ENCODE peak calls at places on chromosomes 11 and 22, in seven cellular contexts. One of them, this sample, is unnamed.

GRCh38 chr22:37636186-37636948 is 3.1 kb upstream of the SH3BP1 start:
- DNase-seq in GM12878: no peak
- DNase-seq in HepG2: no peak
- DNase-seq in H1: no peak
- DNase-seq in SK-N-SH: no peak
- DNase-seq in K562: peak
- DNase-seq in HCT116: no peak
- DNase-seq in this sample: no peak

GRCh38 chr22:46067159-46068111 is 82.9 kb upstream of the PPARA start:
- DNase-seq in K562: no peak
- DNase-seq in GM12878: no peak
- DNase-seq in HCT116: no peak
- DNase-seq in SK-N-SH: no peak
- DNase-seq in HepG2: no peak
- DNase-seq in H1: no peak
- DNase-seq in this sample: no peak

GRCh38 chr11:132119573-132119972 is 749.2 kb downstream of the NTM start:
- DNase-seq in HepG2: no peak
- DNase-seq in SK-N-SH: no peak
- DNase-seq in K562: no peak
- DNase-seq in H1: no peak
- DNase-seq in GM12878: no peak
- DNase-seq in HCT116: no peak
- DNase-seq in this sample: no peak

GRCh38 chr11:14232652-14233051 is 126.3 kb downstream of the RRAS2 start:
- DNase-seq in HepG2: no peak
- DNase-seq in K562: peak
- DNase-seq in SK-N-SH: peak
- DNase-seq in GM12878: no peak
- DNase-seq in H1: peak
- DNase-seq in HCT116: no peak
- DNase-seq in this sample: no peak

GRCh38 chr11:109971184-109971523 is 122.0 kb upstream of the ZC3H12C start:
- DNase-seq in GM12878: no peak
- DNase-seq in K562: no peak
- DNase-seq in H1: no peak
- DNase-seq in SK-N-SH: no peak
- DNase-seq in HCT116: no peak
- DNase-seq in HepG2: no peak
- DNase-seq in this sample: no peak

GRCh38 chr11:119322360-119322739 is 5.4 kb upstream of the MCAM start:
- DNase-seq in H1: no peak
- DNase-seq in GM12878: no peak
- DNase-seq in HepG2: no peak
- DNase-seq in SK-N-SH: no peak
- DNase-seq in K562: peak
- DNase-seq in HCT116: no peak
- DNase-seq in this sample: no peak

GRCh38 chr11:104781719-104782376 is 116.4 kb downstream of the CASP12 start:
- DNase-seq in HepG2: no peak
- DNase-seq in GM12878: no peak
- DNase-seq in K562: no peak
- DNase-seq in SK-N-SH: no peak
- DNase-seq in H1: peak
- DNase-seq in HCT116: no peak
- DNase-seq in this sample: no peak

GRCh38 chr11:13663631-13664071 is 4.8 kb upstream of the FAR1 start:
- DNase-seq in GM12878: no peak
- DNase-seq in HCT116: no peak
- DNase-seq in H1: no peak
- DNase-seq in K562: no peak
- DNase-seq in HepG2: no peak
- DNase-seq in SK-N-SH: no peak
- DNase-seq in this sample: no peak

GRCh38 chr11:13210424-13210823 is 67.2 kb upstream of the BMAL1 start:
- DNase-seq in H1: peak
- DNase-seq in HepG2: peak
- DNase-seq in HCT116: peak
- DNase-seq in SK-N-SH: peak
- DNase-seq in GM12878: no peak
- DNase-seq in K562: peak
- DNase-seq in this sample: peak

GRCh38 chr11:3202759-3203158 is 15.9 kb downstream of the MRGPRG start:
- DNase-seq in K562: no peak
- DNase-seq in H1: no peak
- DNase-seq in HepG2: no peak
- DNase-seq in SK-N-SH: peak
- DNase-seq in GM12878: no peak
- DNase-seq in HCT116: no peak
- DNase-seq in this sample: no peak

GRCh38 chr11:16630651-16631050 is 107.8 kb upstream of the C11orf58 start:
- DNase-seq in GM12878: no peak
- DNase-seq in HCT116: no peak
- DNase-seq in H1: no peak
- DNase-seq in HepG2: no peak
- DNase-seq in SK-N-SH: no peak
- DNase-seq in K562: no peak
- DNase-seq in this sample: no peak

GRCh38 chr11:16632295-16633200 is 105.9 kb upstream of the C11orf58 start:
- DNase-seq in HCT116: peak
- DNase-seq in H1: peak
- DNase-seq in K562: peak
- DNase-seq in HepG2: peak
- DNase-seq in SK-N-SH: no peak
- DNase-seq in GM12878: no peak
- DNase-seq in this sample: no peak
- TF ChIP-seq YY1 in HCT116: no peak
- TF ChIP-seq YY1 in H1: no peak
- TF ChIP-seq YY1 in K562: no peak
- TF ChIP-seq YY1 in HepG2: no peak
- TF ChIP-seq YY1 in SK-N-SH: no peak
- TF ChIP-seq YY1 in GM12878: no peak
- TF ChIP-seq YY1 in this sample: no peak

GRCh38 chr11:103673773-103674172 is 362.7 kb upstream of the DDI1 start:
- DNase-seq in GM12878: no peak
- DNase-seq in HepG2: no peak
- DNase-seq in H1: no peak
- DNase-seq in SK-N-SH: no peak
- DNase-seq in HCT116: no peak
- DNase-seq in K562: no peak
- DNase-seq in this sample: no peak
- TF ChIP-seq YY1 in GM12878: no peak
- TF ChIP-seq YY1 in HepG2: no peak
- TF ChIP-seq YY1 in H1: no peak
- TF ChIP-seq YY1 in SK-N-SH: no peak
- TF ChIP-seq YY1 in HCT116: no peak
- TF ChIP-seq YY1 in K562: no peak
- TF ChIP-seq YY1 in this sample: no peak

DNA sequence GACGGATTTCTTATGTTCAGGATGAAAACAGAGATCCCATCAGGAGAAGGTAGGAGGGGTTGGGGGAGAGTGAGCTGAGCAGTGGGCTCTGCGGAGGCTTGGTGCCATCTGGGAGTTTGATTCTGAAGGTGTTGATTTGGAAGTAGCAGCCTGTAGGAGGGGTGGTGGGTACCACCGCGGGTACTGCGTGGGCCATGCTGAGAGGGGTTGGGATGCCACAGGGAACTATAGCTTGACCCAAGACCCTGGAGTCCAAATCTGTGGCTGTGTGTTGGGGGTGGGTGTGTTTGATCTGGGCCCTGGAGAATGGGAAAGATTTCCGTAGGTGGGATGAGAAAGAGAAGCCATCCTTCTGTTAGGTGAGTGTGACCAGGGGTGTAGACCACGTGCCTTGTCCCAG is 5.0 kb downstream of the INCENP start:
- DNase-seq in HCT116: no peak
- DNase-seq in HepG2: no peak
- DNase-seq in K562: no peak
- DNase-seq in H1: no peak
- DNase-seq in GM12878: no peak
- DNase-seq in SK-N-SH: peak
- DNase-seq in this sample: no peak
- TF ChIP-seq YY1 in HCT116: no peak
- TF ChIP-seq YY1 in HepG2: no peak
- TF ChIP-seq YY1 in K562: no peak
- TF ChIP-seq YY1 in H1: no peak
- TF ChIP-seq YY1 in GM12878: no peak
- TF ChIP-seq YY1 in SK-N-SH: no peak
- TF ChIP-seq YY1 in this sample: no peak

DNA sequence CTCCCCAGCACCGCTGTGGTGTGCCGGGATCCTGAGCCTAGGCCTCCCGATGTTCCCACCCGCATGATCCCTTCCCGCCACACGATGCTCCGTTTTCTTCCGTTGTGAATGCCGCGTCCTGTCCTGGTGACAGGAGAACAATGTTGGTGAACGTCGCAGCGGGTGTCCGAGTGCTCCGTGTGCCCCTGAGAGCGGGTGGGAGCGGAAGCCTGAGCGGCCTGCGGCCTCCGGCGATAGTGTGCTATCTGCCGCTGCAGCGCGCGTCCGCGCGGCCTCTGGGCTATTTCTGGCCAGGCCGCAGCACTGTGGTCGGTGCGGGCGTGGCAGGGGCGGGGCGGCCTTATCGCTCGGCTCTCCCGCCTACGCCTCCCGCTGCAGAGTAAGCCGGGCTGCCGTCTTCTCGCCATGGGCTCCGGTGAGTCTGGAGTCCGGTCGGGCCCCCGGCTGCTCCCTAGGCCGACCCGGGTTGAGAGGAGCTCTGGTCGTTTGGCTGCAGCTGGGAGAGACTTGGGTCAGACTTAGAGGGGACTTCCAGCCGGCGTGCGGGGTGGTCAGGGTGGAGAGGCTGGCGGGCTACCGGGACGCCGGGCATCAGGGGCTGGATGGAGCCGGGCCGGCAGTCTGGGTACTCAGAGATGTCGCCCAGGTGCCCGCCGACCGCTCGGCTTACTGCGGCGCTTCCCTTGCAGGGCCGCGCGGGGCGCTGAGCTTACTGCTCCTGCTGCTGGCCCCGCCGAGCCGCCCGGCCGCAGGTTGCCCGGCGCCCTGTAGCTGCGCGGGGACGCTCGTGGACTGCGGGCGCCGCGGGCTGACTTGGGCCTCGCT is at the start of gene GP1BB:
- DNase-seq in HCT116: no peak
- DNase-seq in HepG2: no peak
- DNase-seq in K562: peak
- DNase-seq in H1: peak
- DNase-seq in GM12878: no peak
- DNase-seq in SK-N-SH: no peak
- DNase-seq in this sample: no peak
- TF ChIP-seq YY1 in HCT116: no peak
- TF ChIP-seq YY1 in HepG2: no peak
- TF ChIP-seq YY1 in K562: no peak
- TF ChIP-seq YY1 in H1: no peak
- TF ChIP-seq YY1 in GM12878: no peak
- TF ChIP-seq YY1 in SK-N-SH: no peak
- TF ChIP-seq YY1 in this sample: no peak

GRCh38 chr11:66465371-66466224 is 1.1 kb upstream of the PELI3 start:
- DNase-seq in K562: no peak
- DNase-seq in HCT116: no peak
- DNase-seq in HepG2: no peak
- DNase-seq in GM12878: no peak
- DNase-seq in SK-N-SH: no peak
- DNase-seq in H1: peak
- DNase-seq in this sample: no peak

GRCh38 chr11:66467756-66468155 is 1.1 kb downstream of the PELI3 start:
- DNase-seq in GM12878: no peak
- DNase-seq in HepG2: no peak
- DNase-seq in HCT116: no peak
- DNase-seq in SK-N-SH: peak
- DNase-seq in K562: no peak
- DNase-seq in H1: peak
- DNase-seq in this sample: no peak

GRCh38 chr11:66468691-66469090 is 2.0 kb downstream of the PELI3 start:
- DNase-seq in HCT116: no peak
- DNase-seq in GM12878: no peak
- DNase-seq in HepG2: no peak
- DNase-seq in H1: no peak
- DNase-seq in SK-N-SH: no peak
- DNase-seq in K562: no peak
- DNase-seq in this sample: no peak

GRCh38 chr11:66466225-66467033 is at the start of gene PELI3:
- DNase-seq in HCT116: peak
- DNase-seq in HepG2: peak
- DNase-seq in H1: peak
- DNase-seq in GM12878: peak
- DNase-seq in SK-N-SH: peak
- DNase-seq in K562: peak
- DNase-seq in this sample: peak

GRCh38 chr11:66467034-66467659 is 442 bp downstream of the PELI3 start:
- DNase-seq in HepG2: no peak
- DNase-seq in HCT116: no peak
- DNase-seq in H1: no peak
- DNase-seq in SK-N-SH: no peak
- DNase-seq in GM12878: no peak
- DNase-seq in K562: peak
- DNase-seq in this sample: no peak
- TF ChIP-seq YY1 in HepG2: no peak
- TF ChIP-seq YY1 in HCT116: no peak
- TF ChIP-seq YY1 in H1: no peak
- TF ChIP-seq YY1 in SK-N-SH: no peak
- TF ChIP-seq YY1 in GM12878: no peak
- TF ChIP-seq YY1 in K562: no peak
- TF ChIP-seq YY1 in this sample: no peak

GRCh38 chr11:116651098-116651756 is 121.6 kb downstream of the BUD13 start:
- DNase-seq in HepG2: no peak
- DNase-seq in HCT116: no peak
- DNase-seq in SK-N-SH: no peak
- DNase-seq in H1: no peak
- DNase-seq in K562: peak
- DNase-seq in GM12878: no peak
- DNase-seq in this sample: no peak

GRCh38 chr11:116649268-116649667 is 123.5 kb downstream of the BUD13 start:
- DNase-seq in GM12878: no peak
- DNase-seq in H1: no peak
- DNase-seq in SK-N-SH: no peak
- DNase-seq in HCT116: no peak
- DNase-seq in K562: no peak
- DNase-seq in HepG2: no peak
- DNase-seq in this sample: no peak

GRCh38 chr11:116650052-116650451 is 122.7 kb downstream of the BUD13 start:
- DNase-seq in GM12878: no peak
- DNase-seq in K562: no peak
- DNase-seq in HCT116: no peak
- DNase-seq in SK-N-SH: no peak
- DNase-seq in H1: no peak
- DNase-seq in HepG2: no peak
- DNase-seq in this sample: no peak

GRCh38 chr11:116653206-116653605 is 119.6 kb downstream of the BUD13 start:
- DNase-seq in HepG2: no peak
- DNase-seq in HCT116: no peak
- DNase-seq in H1: no peak
- DNase-seq in SK-N-SH: no peak
- DNase-seq in GM12878: no peak
- DNase-seq in K562: no peak
- DNase-seq in this sample: no peak

GRCh38 chr11:116651757-116652237 is 121.0 kb downstream of the BUD13 start:
- DNase-seq in HCT116: no peak
- DNase-seq in HepG2: no peak
- DNase-seq in GM12878: no peak
- DNase-seq in K562: no peak
- DNase-seq in SK-N-SH: no peak
- DNase-seq in H1: no peak
- DNase-seq in this sample: no peak
- TF ChIP-seq YY1 in HCT116: no peak
- TF ChIP-seq YY1 in HepG2: no peak
- TF ChIP-seq YY1 in GM12878: no peak
- TF ChIP-seq YY1 in K562: no peak
- TF ChIP-seq YY1 in SK-N-SH: no peak
- TF ChIP-seq YY1 in H1: no peak
- TF ChIP-seq YY1 in this sample: no peak

This sample was measured in NT2/D1.